ENCODE peak calls at places on chromosomes 6 and 20, in nine cellular contexts. V, D, C, S, J, X, I, H and R are unnamed samples.

GRCh38 chr6:6856538-6857523 is 250.9 kb upstream of the RREB1 start:
- DNase-seq in S (peak; percentile 45), X (peak; percentile 31), D (no peak), C (no peak), H (peak; percentile 95), V (peak; percentile 35), I (peak; percentile 22), J (no peak), R (no peak)

GRCh38 chr6:4790158-4790899 is 14.1 kb downstream of the CDYL start:
- DNase-seq in C (no peak), J (no peak), H (no peak), D (no peak), X (peak; percentile 38), V (no peak), S (no peak), I (no peak), R (no peak)

GRCh38 chr6:13351271-13351670 is 22.9 kb upstream of the TBC1D7 start:
- DNase-seq in X (no peak), V (no peak), C (no peak), J (no peak), S (no peak), I (no peak), H (no peak), D (no peak), R (no peak)

GRCh38 chr6:163710552-163710951 is 296.0 kb downstream of the QKI start:
- DNase-seq in J (no peak), D (no peak), H (no peak), X (no peak), S (no peak), V (no peak), I (no peak), C (no peak), R (peak; percentile 27)

GRCh38 chr20:1405801-1406200 is 12.9 kb upstream of the FKBP1A start:
- DNase-seq in X (no peak), D (no peak), H (no peak), C (no peak), I (no peak), S (no peak), J (no peak), V (no peak), R (no peak)

GRCh38 chr6:43708857-43709653 is 21.5 kb upstream of the MRPS18A start:
- DNase-seq in I (peak; percentile 59), H (peak; percentile 84), X (peak; percentile 59), D (no peak), S (no peak), J (no peak), V (peak; percentile 31), C (no peak), R (no peak)

GRCh38 chr6:35960192-35960591 is 39.3 kb upstream of the SRPK1 start:
- DNase-seq in V (no peak), J (no peak), X (peak; percentile 27), C (no peak), H (peak; percentile 50), I (no peak), S (no peak), D (no peak), R (no peak)

GRCh38 chr20:42678895-42679294 is 510.8 kb downstream of the PTPRT start:
- DNase-seq in D (no peak), J (no peak), X (no peak), C (no peak), S (peak; percentile 20), H (no peak), V (peak; percentile 29), I (no peak), R (no peak)

GRCh38 chr6:125986956-125987617 is 747 bp downstream of the TRMT11 start:
- DNase-seq in D (no peak), C (no peak), X (peak; percentile 56), J (no peak), V (no peak), I (no peak), S (peak; percentile 9), H (peak; percentile 47), R (peak; percentile 40)

GRCh38 chr6:35164277-35164676 is 23.1 kb upstream of the TCP11 start:
- DNase-seq in J (no peak), I (no peak), V (no peak), X (no peak), D (no peak), S (no peak), C (no peak), H (no peak), R (no peak)

GRCh38 chr6:129889580-129889979 is 28.5 kb upstream of the TMEM244 start:
- DNase-seq in I (peak; percentile 96), S (no peak), V (peak; percentile 9), H (peak; percentile 91), J (no peak), C (no peak), D (no peak), X (peak; percentile 97), R (no peak)

GRCh38 chr6:136011475-136011874 is 160.0 kb downstream of the PDE7B start:
- DNase-seq in J (no peak), C (no peak), X (peak; percentile 25), V (no peak), I (no peak), S (no peak), H (no peak), D (no peak), R (no peak)

GRCh38 chr6:13711726-13712484 is at the start of gene RANBP9:
- DNase-seq in J (peak; percentile 82), C (peak; percentile 78), H (peak; percentile 46), D (peak; percentile 98), X (peak; percentile 91), I (peak; percentile 89), V (peak; percentile 88), S (peak; percentile 95), R (peak; percentile 91)